ENCODE peak calls at places on chromosomes 13 and 19, in eight cellular contexts. W is GM23248; O is IMR-90; A is aorta; H is fibroblast of lung; E is PC-9; V is CD8-positive, alpha-beta T cell; X is effector memory CD4-positive, alpha-beta T cell. S is an unnamed sample. For H3K9me3 and H3K4me1, the result is how much of the 10 kb centered on the place peaks cover.

GRCh38 chr19:3095375-3096191 is 1.4 kb downstream of the GNA11 start:
- DNase-seq in W (peak), O (no peak), H (no peak), A (no peak), V (peak), E (no peak), X (peak), S (peak)

GRCh38 chr19:3880471-3881271 is at the start of gene ATCAY:
- DNase-seq in H (no peak), V (no peak), O (no peak), A (no peak), X (no peak), E (no peak), W (no peak), S (no peak)

GRCh38 chr13:36366023-36366422 is 19.8 kb upstream of the SPART start:
- DNase-seq in A (no peak), W (no peak), X (no peak), V (no peak), O (no peak), E (no peak), H (no peak), S (no peak)

GRCh38 chr19:46493236-46494114 is 2.2 kb downstream of the PNMA8B start:
- DNase-seq in O (no peak), V (no peak), A (peak), W (peak), E (no peak), X (no peak), H (no peak), S (no peak)

GRCh38 chr19:10111405-10111811 is at the start of gene P2RY11:
- DNase-seq in W (no peak), H (no peak), O (no peak), V (no peak), E (no peak), X (peak), A (peak), S (no peak)

GRCh38 chr13:46804391-46804815 is 7.4 kb upstream of the ESD start:
- DNase-seq in H (peak), X (no peak), A (no peak), V (no peak), O (peak), E (peak), W (peak), S (peak)

GRCh38 chr19:46601318-46602224 is at the start of gene CALM3:
- DNase-seq in H (no peak), V (no peak), W (no peak), E (no peak), X (no peak), A (peak), O (no peak), S (peak)

GRCh38 chr19:35404879-35405622 is 34.2 kb downstream of the GPR42 start:
- DNase-seq in H (peak), E (peak), X (no peak), O (peak), A (no peak), V (no peak), W (peak), S (peak)

GRCh38 chr13:53250272-53250875 is 221.8 kb downstream of the OLFM4 start:
- DNase-seq in O (peak), V (no peak), E (peak), A (no peak), X (no peak), W (peak), H (peak), S (peak)

GRCh38 chr13:95341441-95341840 is 40.2 kb upstream of the ABCC4 start:
- DNase-seq in V (no peak), H (peak), O (no peak), X (no peak), A (no peak), E (no peak), W (no peak), S (peak)

GRCh38 chr13:24112791-24113190 is 47.7 kb upstream of the SPATA13 start:
- DNase-seq in X (no peak), W (no peak), E (no peak), A (no peak), O (peak), V (no peak), H (peak), S (no peak)

GRCh38 chr19:6528544-6529121 is 2.2 kb upstream of the TNFSF9 start:
- DNase-seq in A (peak), E (no peak), O (no peak), H (no peak), W (peak), V (no peak), X (no peak), S (no peak)

GRCh38 chr13:97211986-97212385 is 10.1 kb upstream of the MBNL2 start:
- DNase-seq in A (no peak), X (no peak), W (no peak), H (no peak), E (no peak), O (no peak), V (no peak), S (no peak)

GRCh38 chr19:4089400-4089908 is 22.8 kb upstream of the ZBTB7A start:
- DNase-seq in E (no peak), X (peak), V (no peak), W (no peak), H (no peak), A (peak), O (no peak), S (no peak)

GRCh38 chr13:106446011-106446410 is 89.5 kb downstream of the EFNB2 start:
- DNase-seq in O (peak), X (no peak), A (no peak), W (peak), H (peak), E (no peak), V (no peak), S (peak)

GRCh38 chr13:74979703-74980102 is 502.3 kb downstream of the TBC1D4 start:
- DNase-seq in H (no peak), A (no peak), V (no peak), O (no peak), E (no peak), X (no peak), W (no peak), S (no peak)

GRCh38 chr19:57171551-57172081 is 4.3 kb upstream of the DUXA start:
- DNase-seq in E (no peak), H (peak), O (peak), X (peak), W (peak), A (peak), V (no peak), S (peak)

GRCh38 chr19:46967578-46968018 is 52.0 kb upstream of the NPAS1 start:
- DNase-seq in W (peak), X (peak), O (no peak), E (no peak), A (peak), H (no peak), V (no peak), S (no peak)

GRCh38 chr13:76472916-76473315 is 413.3 kb downstream of the KCTD12 start:
- DNase-seq in X (no peak), O (no peak), H (no peak), A (no peak), V (no peak), W (no peak), E (no peak), S (no peak)

GRCh38 chr19:6108721-6109633 is 1.3 kb downstream of the RFX2 start:
- DNase-seq in H (peak), A (peak), V (peak), W (peak), E (no peak), X (peak), O (peak), S (peak)

GRCh38 chr19:4390017-4390861 is 10.1 kb downstream of the SH3GL1 start:
- DNase-seq in V (no peak), W (peak), A (peak), H (peak), O (peak), E (no peak), X (no peak), S (no peak)

GRCh38 chr19:54180691-54181091 is 7.7 kb upstream of the TMC4 start:
- DNase-seq in X (no peak), H (no peak), V (no peak), A (no peak), E (no peak), O (no peak), W (no peak), S (no peak)

GRCh38 chr13:73056054-73056962 is 2.5 kb upstream of the KLF5 start:
- DNase-seq in W (peak), O (peak), A (no peak), H (peak), V (no peak), X (no peak), E (peak), S (peak)

GRCh38 chr13:60335531-60335930 is 61.5 kb upstream of the TDRD3 start:
- DNase-seq in O (peak), E (no peak), X (no peak), W (peak), A (no peak), H (peak), V (no peak), S (peak)

DNA sequence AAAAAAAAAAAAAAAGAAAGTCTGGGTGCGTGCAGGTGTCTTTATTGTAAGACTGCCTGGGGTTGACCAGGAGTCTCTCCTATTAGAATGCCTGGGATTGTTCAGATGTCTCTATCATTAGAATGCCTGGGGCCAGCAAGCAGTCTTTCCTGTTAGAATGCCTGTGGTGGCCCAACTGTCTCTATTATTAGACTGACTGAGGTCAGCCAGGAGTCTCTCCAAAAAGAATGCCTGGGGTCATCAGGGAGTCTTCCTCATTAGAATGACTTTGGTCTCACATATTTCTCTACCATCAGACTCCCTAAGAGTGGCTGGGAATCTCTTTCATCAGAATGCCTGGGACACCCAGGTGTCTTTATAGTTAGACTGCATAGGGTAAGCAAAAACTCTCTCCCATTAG is 1577.5 kb downstream of the UQCRFS1 start:
- DNase-seq in A (no peak), V (no peak), X (no peak), H (no peak), E (peak), O (no peak), W (no peak), S (no peak)
- H3K9me3 ChIP-seq in A (under half), V (under half), X (under half), H (under half), E (under half), O (under half), W (under half), S (under half)

GRCh38 chr19:19448238-19448544 is 42.7 kb downstream of the GATAD2A start:
- DNase-seq in O (no peak), A (no peak), V (no peak), E (no peak), H (no peak), W (no peak), X (no peak), S (no peak)
- H3K4me1 ChIP-seq in O (under half), A (under half), V (half or more), E (under half), H (under half), W (under half), X (half or more), S (under half)

DNA sequence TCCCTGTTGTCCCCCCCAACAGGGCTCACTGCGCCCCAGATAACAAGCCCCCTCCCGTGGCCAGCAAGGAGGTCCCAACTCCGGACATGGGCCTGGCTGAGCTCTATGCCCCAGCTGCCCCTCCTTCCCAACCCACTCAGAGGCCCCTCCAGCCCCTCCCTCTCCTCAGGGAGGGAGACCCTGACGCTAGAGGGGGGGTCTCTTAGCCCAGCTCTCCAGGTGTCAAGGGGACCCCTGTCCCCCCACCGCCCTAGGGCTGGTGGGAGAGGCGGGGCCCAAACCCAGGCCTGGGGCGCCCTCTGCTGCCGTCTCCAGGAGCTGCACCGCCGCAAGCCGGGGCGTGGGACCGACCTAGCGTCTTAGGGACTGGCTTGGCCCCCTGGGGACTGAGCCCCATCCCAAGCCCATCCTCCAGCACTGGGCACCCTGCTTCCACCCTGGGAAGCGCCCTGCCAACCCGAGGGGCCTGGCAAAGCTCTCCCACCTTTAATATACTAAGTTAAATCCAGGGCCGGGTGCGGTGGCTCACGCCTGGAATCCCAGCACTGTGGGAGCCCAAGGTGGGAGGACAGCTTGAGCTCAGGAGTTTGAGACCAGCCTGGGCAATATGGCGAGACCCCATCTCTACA is 1.4 kb downstream of the GRIN3B start:
- DNase-seq in E (no peak), X (peak), H (no peak), O (no peak), A (no peak), W (peak), V (peak), S (peak)
- H3K4me3 ChIP-seq in E (no peak), X (no peak), H (no peak), O (no peak), A (no peak), W (no peak), V (no peak), S (no peak)

GRCh38 chr13:18954254-18954653 is 227.4 kb downstream of the TUBA3C start:
- DNase-seq in X (no peak), E (no peak), A (peak), H (no peak), V (no peak), W (no peak), O (no peak), S (no peak)
- H3K9me3 ChIP-seq in X (under half), E (under half), A (under half), H (under half), V (under half), W (under half), O (half or more), S (under half)

DNA sequence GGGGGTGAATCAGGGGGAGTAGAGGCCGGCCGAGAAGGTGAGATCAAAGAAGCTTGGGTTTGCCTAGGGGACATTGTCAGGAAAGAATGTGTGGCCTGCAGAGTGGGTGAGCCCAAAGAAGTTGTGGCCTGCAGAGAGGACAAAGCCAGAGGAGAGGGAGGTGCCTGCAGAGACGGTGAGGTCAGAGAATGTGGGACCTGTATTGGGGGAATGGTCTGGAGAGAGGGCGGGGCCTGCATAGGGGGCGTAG is 3.0 kb downstream of the PRR36 start:
- DNase-seq in H (no peak), A (no peak), X (no peak), O (no peak), W (no peak), V (no peak), E (no peak), S (no peak)
- H3K4me1 ChIP-seq in H (under half), A (under half), X (under half), O (under half), W (under half), V (half or more), E (under half), S (under half)

GRCh38 chr13:111043575-111043982 is 71.5 kb upstream of the ARHGEF7 start:
- DNase-seq in W (peak), E (peak), O (no peak), X (no peak), V (no peak), A (no peak), H (no peak), S (no peak)
- H3K4me3 ChIP-seq in W (no peak), E (no peak), O (no peak), X (no peak), V (no peak), A (no peak), H (no peak), S (no peak)

DNA sequence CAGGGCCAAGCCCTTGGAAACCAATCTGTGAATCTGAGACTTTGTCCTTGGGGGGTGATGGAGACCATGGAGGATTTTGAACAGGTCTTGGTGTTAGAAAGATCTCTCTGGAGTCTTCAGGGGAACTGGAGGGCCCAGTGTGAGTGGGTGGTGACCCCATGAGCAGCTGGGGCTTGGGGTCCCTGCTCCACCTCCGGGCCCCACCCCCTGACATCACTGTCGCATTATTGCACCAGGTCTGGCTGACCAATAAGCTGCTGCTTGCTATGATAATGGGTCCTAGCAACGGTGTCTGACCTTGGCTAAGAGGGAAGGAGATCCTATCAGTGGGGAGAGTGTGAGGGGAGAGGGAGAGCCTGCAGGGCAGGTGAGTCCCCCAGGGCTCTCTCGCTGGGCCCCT is at the start of gene IRGC:
- DNase-seq in O (no peak), X (no peak), V (no peak), H (no peak), E (no peak), W (no peak), A (no peak), S (no peak)
- H3K9me3 ChIP-seq in O (under half), X (under half), V (under half), H (under half), E (under half), W (under half), A (under half), S (under half)

GRCh38 chr13:33352023-33352422 is 66.5 kb upstream of the STARD13 start:
- DNase-seq in O (no peak), V (no peak), E (no peak), A (no peak), X (no peak), W (no peak), H (no peak), S (no peak)

GRCh38 chr13:33353210-33353609 is 67.7 kb upstream of the STARD13 start:
- DNase-seq in O (no peak), E (no peak), X (no peak), W (no peak), H (no peak), V (no peak), A (peak), S (no peak)

GRCh38 chr13:33351324-33351723 is 65.8 kb upstream of the STARD13 start:
- DNase-seq in V (no peak), X (no peak), A (no peak), H (peak), O (peak), E (no peak), W (peak), S (peak)

GRCh38 chr13:33353646-33354045 is 68.1 kb upstream of the STARD13 start:
- DNase-seq in X (no peak), A (no peak), O (no peak), V (no peak), E (no peak), H (no peak), W (no peak), S (no peak)

DNA sequence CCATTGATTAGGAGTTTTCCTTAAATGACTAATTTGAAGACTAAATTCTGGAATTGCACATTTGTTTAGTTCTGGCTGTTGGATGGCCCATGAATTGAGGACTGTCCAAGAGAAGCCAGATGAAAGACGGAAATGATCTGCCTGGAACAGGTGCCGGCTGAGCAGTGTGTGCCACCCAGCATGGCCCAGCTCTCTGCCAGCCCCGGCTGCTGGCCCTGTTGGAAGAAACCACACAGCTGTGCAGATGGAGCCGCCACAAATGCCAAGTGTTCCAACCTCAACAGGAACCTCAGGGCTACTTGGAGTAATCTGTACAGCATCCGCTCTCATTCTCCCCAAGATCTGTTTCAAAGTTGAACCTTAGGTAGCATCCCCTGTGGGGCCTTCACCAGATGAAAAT is 67.0 kb upstream of the STARD13 start:
- DNase-seq in V (no peak), H (no peak), X (no peak), E (no peak), O (no peak), A (no peak), W (no peak), S (no peak)
- H3K4me1 ChIP-seq in V (under half), H (under half), X (under half), E (under half), O (under half), A (under half), W (under half), S (under half)

GRCh38 chr13:30373727-30374126 is 48.6 kb upstream of the UBE2L5 start:
- DNase-seq in A (peak), V (no peak), E (no peak), O (no peak), H (no peak), X (peak), W (no peak), S (no peak)
- H3K4me3 ChIP-seq in A (no peak), V (no peak), E (no peak), O (no peak), H (no peak), X (no peak), W (no peak), S (no peak)

DNA sequence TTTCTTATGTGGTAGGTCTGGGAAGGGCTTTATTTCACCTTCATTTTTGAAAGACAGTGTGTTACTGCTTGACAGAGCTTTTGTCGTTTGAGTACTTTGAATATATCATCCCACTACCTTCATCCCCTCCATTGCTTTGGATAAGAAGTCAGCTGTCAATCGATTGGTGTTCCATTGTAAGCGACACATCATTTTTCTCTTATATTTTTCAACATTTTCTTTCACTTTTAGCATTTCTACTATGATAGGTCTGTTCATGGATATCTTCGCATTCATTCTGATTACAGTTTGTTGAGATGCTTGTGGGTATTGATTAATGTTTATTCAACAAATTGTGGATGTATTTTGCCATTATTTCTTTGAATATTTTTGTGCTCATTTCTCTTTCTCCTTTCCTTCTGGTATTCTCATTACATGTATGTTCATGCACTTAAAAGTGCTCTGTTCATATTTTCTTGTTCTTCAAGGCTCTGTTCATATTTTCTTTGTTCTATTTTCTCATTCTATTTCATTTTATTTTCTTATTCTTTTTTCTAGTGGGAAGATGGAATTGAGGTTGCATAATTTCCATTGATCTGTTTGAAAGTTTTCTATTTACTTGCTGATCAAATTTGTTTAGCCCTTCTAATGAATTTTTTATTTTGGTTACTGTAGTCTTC is 29.2 kb downstream of the ZNF546 start:
- DNase-seq in O (no peak), W (no peak), H (no peak), A (no peak), E (no peak), V (no peak), X (no peak), S (no peak)
- H3K9me3 ChIP-seq in O (half or more), W (under half), H (under half), A (under half), E (half or more), V (under half), X (half or more), S (half or more)

S was measured in adipocyte.